ENCODE peak calls at places on chromosomes 16 and 17, in four cellular contexts. W is SK-N-SH, E is K562, S is H1. D is an unnamed sample.

GRCh38 chr17:67258836-67259468 is 14.0 kb upstream of the HELZ start:
- DNase-seq in W (no peak), E (no peak), S (no peak), D (no peak)

GRCh38 chr17:34542700-34543336 is 36.6 kb upstream of the TMEM132E start:
- DNase-seq in W (peak; percentile 47), E (peak; percentile 43), S (peak; percentile 89), D (peak; percentile 73)

GRCh38 chr17:80755650-80756405 is 211.2 kb downstream of the RPTOR start:
- DNase-seq in W (no peak), E (peak; percentile 50), S (no peak), D (peak; percentile 43)

GRCh38 chr17:39938140-39938869 is 10.8 kb downstream of the LRRC3C start:
- DNase-seq in W (no peak), E (no peak), S (no peak), D (no peak)

GRCh38 chr17:13003454-13003851 is 14.4 kb downstream of the ELAC2 start:
- DNase-seq in W (no peak), E (no peak), S (no peak), D (no peak)

GRCh38 chr17:41619162-41619933 is 5.0 kb downstream of the KRT17 start:
- DNase-seq in W (no peak), E (no peak), S (no peak), D (no peak)

GRCh38 chr16:85055503-85056210 is 28.1 kb downstream of the KIAA0513 start:
- DNase-seq in W (peak; percentile 43), E (peak; percentile 58), S (no peak), D (no peak)

GRCh38 chr16:66444049-66444481 is 17.0 kb downstream of the BEAN1 start:
- DNase-seq in W (no peak), E (no peak), S (no peak), D (no peak)

GRCh38 chr17:74968361-74968780 is 4.2 kb downstream of the HID1 start:
- DNase-seq in W (no peak), E (no peak), S (no peak), D (no peak)

GRCh38 chr17:48123111-48123510 is 15.5 kb downstream of the SNX11 start:
- DNase-seq in W (no peak), E (no peak), S (no peak), D (no peak)

GRCh38 chr16:22948058-22948602 is 134.2 kb downstream of the HS3ST2 start:
- DNase-seq in W (no peak), E (no peak), S (peak; percentile 54), D (peak; percentile 36)

GRCh38 chr16:10671729-10672128 is 23.0 kb downstream of the TEKT5 start:
- DNase-seq in W (no peak), E (no peak), S (no peak), D (no peak)

GRCh38 chr17:2302740-2303277 is 776 bp downstream of the SMG6 start:
- DNase-seq in W (peak; percentile 29), E (no peak), S (no peak), D (no peak)

GRCh38 chr16:57899771-57900661 is 70.9 kb downstream of the CNGB1 start:
- DNase-seq in W (peak; percentile 86), E (peak; percentile 68), S (peak; percentile 89), D (peak; percentile 84)

GRCh38 chr17:83178533-83179201 is 99.3 kb downstream of the METRNL start:
- DNase-seq in W (no peak), E (no peak), S (peak; percentile 35), D (peak; percentile 10)

GRCh38 chr17:8532021-8532420 is 96.3 kb downstream of the NDEL1 start:
- DNase-seq in W (no peak), E (peak; percentile 88), S (no peak), D (no peak)

GRCh38 chr16:60013076-60013475 is 1279.0 kb upstream of the GOT2 start:
- DNase-seq in W (no peak), E (no peak), S (no peak), D (no peak)

GRCh38 chr16:27770271-27771196 is 220.6 kb downstream of the KATNIP start:
- DNase-seq in W (no peak), E (no peak), S (no peak), D (no peak)

GRCh38 chr16:11215935-11216556 is 40.0 kb downstream of the SOCS1 start:
- DNase-seq in W (no peak), E (no peak), S (no peak), D (no peak)

GRCh38 chr16:69114976-69115355 is 9.5 kb downstream of the HAS3 start:
- DNase-seq in W (no peak), E (no peak), S (no peak), D (peak; percentile 4)

GRCh38 chr16:64543401-64543800 is 578.5 kb downstream of the CDH11 start:
- DNase-seq in W (no peak), E (no peak), S (no peak), D (no peak)

GRCh38 chr16:28494141-28494851 is at the start of gene APOBR:
- DNase-seq in W (no peak), E (peak; percentile 71), S (no peak), D (no peak)

GRCh38 chr17:74987909-74988711 is 678 bp downstream of the CDR2L start:
- DNase-seq in W (peak; percentile 86), E (peak; percentile 70), S (peak; percentile 81), D (peak; percentile 78)

GRCh38 chr17:30000755-30001257 is 59.4 kb downstream of the EFCAB5 start:
- DNase-seq in W (no peak), E (no peak), S (no peak), D (no peak)

GRCh38 chr16:10776280-10776679 is 32.6 kb downstream of the NUBP1 start:
- DNase-seq in W (no peak), E (no peak), S (no peak), D (no peak)

GRCh38 chr17:4492762-4493561 is 5.7 kb upstream of the SPNS2 start:
- DNase-seq in W (no peak), E (peak; percentile 70), S (peak; percentile 91), D (peak; percentile 91)

GRCh38 chr17:4490109-4490591 is 8.5 kb upstream of the SPNS2 start:
- DNase-seq in W (no peak), E (no peak), S (no peak), D (no peak)

GRCh38 chr17:4487820-4488716 is 10.6 kb upstream of the SPNS2 start:
- DNase-seq in W (no peak), E (no peak), S (no peak), D (no peak)

GRCh38 chr17:4488989-4489595 is 9.6 kb upstream of the SPNS2 start:
- DNase-seq in W (no peak), E (no peak), S (no peak), D (no peak)

GRCh38 chr17:4490637-4491061 is 8.0 kb upstream of the SPNS2 start:
- DNase-seq in W (no peak), E (no peak), S (no peak), D (no peak)
- TF ChIP-seq TEAD4 in W (no peak), E (no peak), S (no peak), D (no peak)

GRCh38 chr17:11268176-11268575 is 27.2 kb downstream of the SHISA6 start:
- DNase-seq in W (no peak), E (no peak), S (no peak), D (no peak)
- TF ChIP-seq TEAD4 in W (no peak), E (no peak), S (no peak), D (no peak)

DNA sequence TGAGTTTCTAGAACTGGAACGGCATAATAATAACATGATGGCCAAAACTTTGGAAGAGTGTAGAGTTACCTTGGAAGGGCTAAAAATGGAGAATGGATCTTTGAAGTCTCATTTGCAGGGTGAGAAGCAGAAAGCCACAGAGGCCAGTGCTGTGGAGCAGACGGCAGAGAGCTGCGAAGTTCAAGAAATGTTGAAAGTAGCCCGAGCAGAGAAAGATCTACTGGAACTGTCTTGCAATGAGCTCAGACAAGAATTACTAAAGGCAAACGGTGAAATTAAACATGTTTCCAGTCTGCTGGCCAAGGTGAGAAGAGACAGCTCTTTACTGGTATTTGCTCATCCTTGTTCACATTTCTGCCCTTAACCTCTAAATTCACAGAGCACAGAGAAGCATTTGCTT is 196.4 kb downstream of the SPECC1 start:
- DNase-seq in W (no peak), E (no peak), S (no peak), D (no peak)
- TF ChIP-seq TEAD4 in W (no peak), E (no peak), S (no peak), D (no peak)

DNA sequence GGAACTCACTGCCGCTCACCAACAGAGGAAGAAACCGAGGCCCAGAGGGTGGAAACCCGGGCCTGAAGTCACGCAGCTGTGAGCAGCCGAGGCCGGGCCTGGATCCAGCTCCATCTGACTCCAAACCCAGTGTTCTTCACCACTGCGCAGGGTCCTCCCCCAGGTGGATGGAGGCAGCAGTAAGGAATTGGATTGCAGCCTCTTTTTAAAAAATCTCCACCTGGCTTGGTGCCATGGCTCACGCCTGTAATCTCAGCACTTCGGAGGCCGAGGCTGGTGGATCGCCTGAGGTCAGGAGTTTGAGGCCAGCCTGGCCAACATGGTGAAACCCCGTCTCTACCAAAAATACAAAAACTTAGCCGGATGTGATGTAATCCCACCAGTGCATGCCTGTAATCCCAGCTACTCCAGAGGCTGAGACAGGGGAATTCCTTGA is 177.2 kb downstream of the FOXL1 start:
- DNase-seq in W (no peak), E (no peak), S (no peak), D (no peak)
- TF ChIP-seq TEAD4 in W (no peak), E (no peak), S (no peak), D (no peak)

GRCh38 chr17:17672453-17673368 is 8.5 kb upstream of the RAI1 start:
- DNase-seq in W (no peak), E (no peak), S (no peak), D (no peak)
- TF ChIP-seq TEAD4 in W (no peak), E (no peak), S (no peak), D (no peak)

GRCh38 chr16:73735018-73735417 is 561.6 kb upstream of the PSMD7 start:
- DNase-seq in W (no peak), E (no peak), S (no peak), D (no peak)
- TF ChIP-seq TEAD4 in W (no peak), E (no peak), S (no peak), D (no peak)

GRCh38 chr16:49748322-49748721 is 107.6 kb downstream of the ZNF423 start:
- DNase-seq in W (no peak), E (no peak), S (no peak), D (no peak)
- TF ChIP-seq TEAD4 in W (no peak), E (no peak), S (no peak), D (no peak)

D was measured in WTC11.